ENCODE peak calls at places on chromosomes 13 and 19, in four cellular contexts. U is HCT116, F is lower leg skin, A is uterus. Z is an unnamed sample.
A peak's percentile ranks its signal among the peaks of the same experiment; 100 is the strongest.

GRCh38 chr19:51703655-51704515 is 10.8 kb downstream of the SPACA6 start:
- DNase-seq in A (peak; percentile 98), F (peak; percentile 100), U (peak; percentile 80), Z (peak; percentile 97)

GRCh38 chr13:36764957-36765356 is 54.1 kb upstream of the RFXAP start:
- DNase-seq in A (no peak), U (no peak), F (no peak), Z (no peak)

GRCh38 chr13:32153056-32153455 is 121.5 kb downstream of the FRY start:
- DNase-seq in F (no peak), A (no peak), U (no peak), Z (no peak)

GRCh38 chr19:48799358-48800300 is 11.2 kb downstream of the BCAT2 start:
- DNase-seq in F (no peak), U (no peak), A (no peak), Z (no peak)

GRCh38 chr13:93325303-93326297 is 99.0 kb downstream of the GPC6 start:
- DNase-seq in F (no peak), A (no peak), U (no peak), Z (no peak)

GRCh38 chr13:98187862-98188261 is 10.8 kb upstream of the RNF113B start:
- DNase-seq in U (no peak), F (no peak), A (no peak), Z (no peak)

GRCh38 chr13:39419068-39419467 is 183.9 kb downstream of the LHFPL6 start:
- DNase-seq in U (no peak), F (no peak), A (no peak), Z (no peak)

GRCh38 chr19:5351731-5352228 is 11.2 kb upstream of the PTPRS start:
- DNase-seq in A (no peak), U (no peak), F (no peak), Z (no peak)

GRCh38 chr19:20359933-20360720 is 193.1 kb downstream of the ZNF486 start:
- DNase-seq in A (no peak), F (no peak), U (no peak), Z (no peak)

GRCh38 chr19:10808937-10809655 is 26.9 kb downstream of the TMED1 start:
- DNase-seq in F (no peak), U (peak; percentile 44), A (no peak), Z (peak; percentile 84)

GRCh38 chr13:46698015-46698414 is 98.9 kb downstream of the ESD start:
- DNase-seq in A (peak; percentile 47), U (no peak), F (no peak), Z (no peak)

GRCh38 chr19:8476524-8476923 is 25.9 kb downstream of the PRAM1 start:
- DNase-seq in U (no peak), F (no peak), A (no peak), Z (no peak)

GRCh38 chr13:73073050-73073449 is 14.2 kb downstream of the KLF5 start:
- DNase-seq in A (no peak), U (no peak), F (no peak), Z (no peak)

GRCh38 chr13:36339600-36340155 is 6.5 kb downstream of the SPART start:
- DNase-seq in U (no peak), A (no peak), F (no peak), Z (no peak)

GRCh38 chr19:16938211-16938610 is 49.4 kb downstream of the F2RL3 start:
- DNase-seq in A (no peak), U (no peak), F (no peak), Z (no peak)

GRCh38 chr19:16936901-16937300 is 48.1 kb downstream of the F2RL3 start:
- DNase-seq in F (no peak), A (no peak), U (no peak), Z (no peak)

GRCh38 chr19:16930753-16931152 is 42.0 kb downstream of the F2RL3 start:
- DNase-seq in A (no peak), F (no peak), U (no peak), Z (no peak)

GRCh38 chr19:16931306-16931705 is 42.5 kb downstream of the F2RL3 start:
- DNase-seq in A (no peak), U (no peak), F (no peak), Z (no peak)

DNA sequence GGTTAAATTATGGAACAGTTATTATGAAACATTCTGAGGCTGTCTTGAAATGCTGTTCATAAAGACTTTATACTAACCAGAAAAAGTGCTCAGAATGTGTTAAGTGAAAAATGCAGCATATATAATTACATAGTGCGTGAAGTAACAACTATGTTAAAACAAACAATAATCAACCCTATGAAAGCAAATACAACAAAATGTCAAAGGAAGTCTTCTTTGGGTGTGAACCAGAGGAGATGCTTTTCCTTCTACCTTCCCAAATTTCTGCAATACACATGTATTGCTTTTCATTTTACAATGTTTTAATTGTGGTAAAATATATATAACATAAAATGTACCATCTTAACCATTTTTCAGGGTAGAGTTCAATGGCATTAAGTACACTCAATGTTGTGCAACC is 45.7 kb downstream of the F2RL3 start:
- DNase-seq in A (no peak), U (no peak), F (no peak), Z (no peak)
- TF ChIP-seq POLR2A in A (no peak), U (no peak), F (no peak), Z (no peak)

GRCh38 chr19:289651-290538 is 1.3 kb downstream of the PLPP2 start:
- DNase-seq in A (peak; percentile 63), U (peak; percentile 74), F (peak; percentile 91), Z (peak; percentile 20)
- TF ChIP-seq POLR2A in A (no peak), U (no peak), F (no peak), Z (no peak)

GRCh38 chr13:113832204-113832603 is 31.7 kb downstream of the GAS6 start:
- DNase-seq in U (no peak), F (no peak), A (no peak), Z (no peak)

GRCh38 chr13:113834496-113835200 is 29.2 kb downstream of the GAS6 start:
- DNase-seq in U (no peak), A (no peak), F (no peak), Z (no peak)

GRCh38 chr13:113831061-113831460 is 32.8 kb downstream of the GAS6 start:
- DNase-seq in U (no peak), A (no peak), F (no peak), Z (no peak)

GRCh38 chr13:113833111-113833830 is 30.6 kb downstream of the GAS6 start:
- DNase-seq in F (no peak), A (no peak), U (no peak), Z (no peak)

GRCh38 chr13:113832631-113833030 is 31.2 kb downstream of the GAS6 start:
- DNase-seq in F (no peak), A (no peak), U (no peak), Z (no peak)
- TF ChIP-seq POLR2A in F (no peak), A (no peak), U (no peak), Z (no peak)

DNA sequence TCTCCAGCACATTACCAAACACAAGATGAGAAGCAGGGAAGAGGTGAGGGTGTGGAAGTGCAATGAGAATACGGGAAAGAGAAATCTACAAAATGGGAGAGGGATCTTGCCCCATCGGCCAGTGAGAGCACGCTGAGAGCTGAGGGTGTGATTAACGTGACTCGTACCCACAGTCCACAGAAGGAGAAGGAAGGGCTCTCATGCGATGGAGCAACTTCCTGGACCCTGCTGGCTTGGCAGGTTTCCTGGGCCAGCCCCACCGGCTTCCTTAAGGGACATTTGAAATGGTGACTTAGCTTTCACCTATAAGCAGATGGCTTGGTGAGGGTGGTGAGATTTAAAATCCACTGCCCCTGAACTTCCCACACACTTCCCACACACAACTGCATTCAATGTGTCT is 740.1 kb downstream of the UQCRFS1 start:
- DNase-seq in U (no peak), A (no peak), F (peak; percentile 87), Z (no peak)
- TF ChIP-seq POLR2A in U (no peak), A (no peak), F (no peak), Z (no peak)

GRCh38 chr19:3368848-3369336 is 2.5 kb downstream of the NFIC start:
- DNase-seq in A (no peak), F (no peak), U (no peak), Z (peak; percentile 29)

GRCh38 chr19:3368441-3368795 is 2.0 kb downstream of the NFIC start:
- DNase-seq in F (no peak), U (no peak), A (no peak), Z (no peak)

GRCh38 chr19:3370214-3370720 is 3.9 kb downstream of the NFIC start:
- DNase-seq in U (no peak), A (peak; percentile 72), F (no peak), Z (no peak)

GRCh38 chr19:3370728-3371591 is 4.6 kb downstream of the NFIC start:
- DNase-seq in F (no peak), A (no peak), U (no peak), Z (no peak)

DNA sequence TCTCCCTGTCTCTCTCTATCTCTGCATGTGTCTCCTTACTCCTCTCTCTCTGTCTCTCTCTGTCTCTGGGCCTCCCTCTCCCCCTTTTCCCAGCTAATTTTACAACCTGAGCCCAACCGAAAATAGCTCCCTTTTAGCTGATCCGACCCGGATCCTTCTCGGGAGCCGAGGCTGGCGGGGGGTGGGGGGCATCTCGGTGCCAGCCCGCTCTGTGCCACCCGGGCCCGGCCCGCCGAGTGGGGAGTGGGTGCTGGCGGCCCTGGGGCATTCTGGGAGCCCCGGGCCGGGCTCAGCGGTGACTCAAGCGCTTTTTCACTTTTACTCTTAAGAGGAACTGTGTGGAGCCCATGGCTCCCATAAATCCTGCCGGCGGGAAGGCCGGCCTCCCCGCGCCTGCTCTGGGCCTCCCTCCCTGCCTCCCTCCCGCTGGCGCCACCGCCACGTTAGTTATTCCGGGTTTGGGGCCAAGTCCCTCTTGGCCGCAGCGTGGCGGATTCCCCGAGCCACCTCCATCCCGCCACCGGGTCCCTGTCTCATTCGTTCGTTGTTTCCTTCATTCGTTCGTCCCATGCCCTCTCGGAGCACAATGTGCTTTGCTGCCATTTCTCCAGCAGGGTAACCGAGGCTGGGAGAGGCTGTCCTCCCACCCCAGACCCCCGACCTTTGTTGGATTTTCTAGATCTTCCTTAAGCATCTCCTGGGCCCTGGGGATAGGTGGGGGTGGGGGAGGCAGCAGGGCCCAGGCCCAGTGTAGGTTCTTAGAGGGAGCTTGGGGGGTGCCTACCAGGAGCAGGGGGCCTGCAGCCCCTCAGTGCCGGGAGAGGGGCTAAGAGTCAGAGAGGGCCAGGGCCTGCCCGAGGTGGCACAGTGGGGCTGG is 3.2 kb downstream of the NFIC start:
- DNase-seq in U (no peak), F (no peak), A (peak; percentile 77), Z (no peak)
- TF ChIP-seq POLR2A in U (no peak), F (no peak), A (peak; percentile 36), Z (no peak)

GRCh38 chr19:35743640-35744306 is 1.4 kb downstream of the U2AF1L4 start:
- DNase-seq in U (no peak), A (no peak), F (no peak), Z (no peak)

GRCh38 chr19:35746087-35746462 is 624 bp downstream of the PSENEN start:
- DNase-seq in F (no peak), A (no peak), U (no peak), Z (no peak)

GRCh38 chr19:35744335-35744687 is 907 bp downstream of the U2AF1L4 start:
- DNase-seq in U (no peak), A (no peak), F (no peak), Z (no peak)

GRCh38 chr19:35745328-35746086 is at the start of the genes PSENEN and U2AF1L4:
- DNase-seq in U (peak; percentile 99), F (peak; percentile 99), A (peak; percentile 98), Z (peak; percentile 100)

GRCh38 chr19:35744688-35745327 is 410 bp downstream of the U2AF1L4 start:
- DNase-seq in U (peak; percentile 93), A (peak; percentile 97), F (peak; percentile 99), Z (peak; percentile 96)
- TF ChIP-seq POLR2A in U (no peak), A (no peak), F (no peak), Z (peak; percentile 95)

GRCh38 chr19:2354670-2355069 is 5.4 kb upstream of the TMPRSS9 start:
- DNase-seq in A (no peak), U (no peak), F (no peak), Z (no peak)
- TF ChIP-seq POLR2A in A (no peak), U (no peak), F (no peak), Z (no peak)

Z was measured in erythroblast.